ENCODE peak calls at places on chromosomes 1 and 21, in ten cellular contexts. G is GM10248, T is Calu3, N is A549, Z is fibroblast of mammary gland, S is IMR-90, C is HL-60, I is upper lobe of right lung, F is pancreas, D is choroid plexus epithelial cell. X is an unnamed sample.

GRCh38 chr1:42251042-42251441 is 84.0 kb downstream of the FOXJ3 start:
- DNase-seq in G (no peak), T (no peak), N (no peak), Z (no peak), S (no peak), C (no peak), I (no peak), F (no peak), D (no peak), X (no peak)

GRCh38 chr1:206517784-206518183 is 10.5 kb downstream of the RASSF5 start:
- DNase-seq in G (no peak), T (no peak), N (no peak), Z (no peak), S (no peak), C (no peak), I (no peak), F (no peak), D (no peak), X (no peak)

GRCh38 chr1:248810000-248810726 is 15.6 kb downstream of the SH3BP5L start:
- DNase-seq in G (no peak), T (no peak), N (no peak), Z (no peak), S (no peak), C (no peak), I (no peak), F (no peak), D (no peak), X (no peak)

GRCh38 chr1:184287001-184287400 is 99.8 kb upstream of the C1orf21 start:
- DNase-seq in G (no peak), T (no peak), N (no peak), Z (peak; percentile 42), S (peak; percentile 48), C (no peak), I (no peak), F (no peak), D (no peak), X (no peak)

GRCh38 chr1:86991549-86992186 is 77.2 kb downstream of the HS2ST1 start:
- DNase-seq in G (no peak), T (no peak), N (no peak), Z (no peak), S (no peak), C (no peak), I (no peak), F (no peak), D (no peak), X (no peak)

GRCh38 chr1:101993703-101994102 is 3.0 kb downstream of the OLFM3 start:
- DNase-seq in G (no peak), T (no peak), N (peak; percentile 3), Z (peak; percentile 0), S (no peak), C (no peak), I (no peak), F (no peak), D (peak; percentile 7), X (no peak)

GRCh38 chr1:53112271-53112774 is 30.1 kb downstream of the SLC1A7 start:
- DNase-seq in G (no peak), T (no peak), N (peak; percentile 67), Z (peak; percentile 76), S (peak; percentile 87), C (no peak), I (no peak), F (no peak), D (peak; percentile 61), X (no peak)

GRCh38 chr1:41843378-41843777 is 75.3 kb downstream of the HIVEP3 start:
- DNase-seq in G (no peak), T (no peak), N (no peak), Z (peak; percentile 44), S (peak; percentile 77), C (no peak), I (no peak), F (no peak), D (peak; percentile 73), X (no peak)

GRCh38 chr1:170273556-170274501 is 128.1 kb downstream of the NTMT2 start:
- DNase-seq in G (no peak), T (no peak), N (no peak), Z (peak; percentile 81), S (no peak), C (no peak), I (no peak), F (no peak), D (no peak), X (no peak)

GRCh38 chr1:247043406-247043805 is 35.2 kb downstream of the ZNF670 start:
- DNase-seq in G (no peak), T (no peak), N (no peak), Z (no peak), S (no peak), C (no peak), I (no peak), F (no peak), D (no peak), X (no peak)
- TF ChIP-seq CTCF in G (peak; percentile 3), T (no peak), N (no peak), Z (no peak), S (no peak), C (no peak), I (peak; percentile 29), F (no peak), D (peak; percentile 12), X (no peak)

GRCh38 chr1:220089650-220090556 is at the start of gene BPNT1:
- DNase-seq in G (peak; percentile 82), T (peak; percentile 97), N (peak; percentile 96), Z (peak; percentile 92), S (peak; percentile 93), C (peak; percentile 97), I (peak; percentile 96), F (peak; percentile 97), D (peak; percentile 97), X (peak; percentile 95)
- TF ChIP-seq CTCF in G (no peak), T (no peak), N (no peak), Z (no peak), S (no peak), C (no peak), I (no peak), F (no peak), D (no peak), X (peak; percentile 27)

GRCh38 chr1:153670859-153671622 is at the start of gene ILF2:
- DNase-seq in G (peak; percentile 97), T (peak; percentile 98), N (peak; percentile 100), Z (peak; percentile 100), S (peak; percentile 100), C (peak; percentile 99), I (peak; percentile 98), F (peak; percentile 98), D (peak; percentile 100), X (peak; percentile 93)
- TF ChIP-seq CTCF in G (peak; percentile 30), T (peak; percentile 24), N (peak; percentile 49), Z (peak; percentile 24), S (peak; percentile 37), C (no peak), I (peak; percentile 43), F (no peak), D (peak; percentile 16), X (no peak)

GRCh38 chr1:38037481-38037939 is 9.1 kb downstream of the POU3F1 start:
- DNase-seq in G (no peak), T (peak; percentile 35), N (no peak), Z (peak; percentile 23), S (no peak), C (no peak), I (peak; percentile 49), F (no peak), D (no peak), X (no peak)
- TF ChIP-seq CTCF in G (peak; percentile 29), T (no peak), N (peak; percentile 15), Z (peak; percentile 34), S (peak; percentile 31), C (peak; percentile 2), I (peak; percentile 23), F (no peak), D (peak; percentile 47), X (peak; percentile 43)

DNA sequence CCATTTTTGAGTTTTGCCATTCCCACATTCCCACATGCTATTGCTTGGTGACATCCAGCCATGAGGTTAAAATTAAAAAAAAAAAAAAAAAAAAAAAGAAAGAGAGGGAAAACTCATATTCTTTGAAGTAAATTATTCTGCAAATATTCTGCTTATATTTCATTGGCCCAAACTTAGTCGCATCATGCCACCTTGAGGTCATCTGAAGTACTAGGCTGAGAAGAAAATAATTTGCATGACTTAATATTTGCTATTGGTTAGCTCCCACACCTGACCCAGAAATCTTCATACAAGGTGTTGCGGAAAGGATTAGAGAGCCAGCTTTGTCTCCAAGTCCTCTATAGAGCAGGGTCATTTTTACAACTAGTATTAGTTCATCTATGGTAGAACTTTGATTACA is 2206.0 kb downstream of the MRPL39 start:
- DNase-seq in G (no peak), T (no peak), N (peak; percentile 0), Z (peak; percentile 1), S (no peak), C (no peak), I (no peak), F (no peak), D (peak; percentile 28), X (no peak)
- TF ChIP-seq CTCF in G (no peak), T (no peak), N (no peak), Z (no peak), S (no peak), C (peak; percentile 16), I (peak; percentile 5), F (no peak), D (peak; percentile 35), X (peak; percentile 58)

GRCh38 chr1:15184445-15185103 is 31.0 kb downstream of the TMEM51 start:
- DNase-seq in G (no peak), T (no peak), N (no peak), Z (no peak), S (no peak), C (no peak), I (no peak), F (no peak), D (no peak), X (no peak)

GRCh38 chr1:15185617-15186016 is 32.1 kb downstream of the TMEM51 start:
- DNase-seq in G (no peak), T (no peak), N (no peak), Z (no peak), S (no peak), C (no peak), I (no peak), F (no peak), D (no peak), X (no peak)

GRCh38 chr1:15187175-15187810 is 33.7 kb downstream of the TMEM51 start:
- DNase-seq in G (no peak), T (no peak), N (no peak), Z (no peak), S (no peak), C (no peak), I (no peak), F (no peak), D (no peak), X (no peak)

GRCh38 chr1:15186846-15187151 is 33.3 kb downstream of the TMEM51 start:
- DNase-seq in G (no peak), T (no peak), N (no peak), Z (no peak), S (no peak), C (no peak), I (peak; percentile 54), F (no peak), D (no peak), X (no peak)

DNA sequence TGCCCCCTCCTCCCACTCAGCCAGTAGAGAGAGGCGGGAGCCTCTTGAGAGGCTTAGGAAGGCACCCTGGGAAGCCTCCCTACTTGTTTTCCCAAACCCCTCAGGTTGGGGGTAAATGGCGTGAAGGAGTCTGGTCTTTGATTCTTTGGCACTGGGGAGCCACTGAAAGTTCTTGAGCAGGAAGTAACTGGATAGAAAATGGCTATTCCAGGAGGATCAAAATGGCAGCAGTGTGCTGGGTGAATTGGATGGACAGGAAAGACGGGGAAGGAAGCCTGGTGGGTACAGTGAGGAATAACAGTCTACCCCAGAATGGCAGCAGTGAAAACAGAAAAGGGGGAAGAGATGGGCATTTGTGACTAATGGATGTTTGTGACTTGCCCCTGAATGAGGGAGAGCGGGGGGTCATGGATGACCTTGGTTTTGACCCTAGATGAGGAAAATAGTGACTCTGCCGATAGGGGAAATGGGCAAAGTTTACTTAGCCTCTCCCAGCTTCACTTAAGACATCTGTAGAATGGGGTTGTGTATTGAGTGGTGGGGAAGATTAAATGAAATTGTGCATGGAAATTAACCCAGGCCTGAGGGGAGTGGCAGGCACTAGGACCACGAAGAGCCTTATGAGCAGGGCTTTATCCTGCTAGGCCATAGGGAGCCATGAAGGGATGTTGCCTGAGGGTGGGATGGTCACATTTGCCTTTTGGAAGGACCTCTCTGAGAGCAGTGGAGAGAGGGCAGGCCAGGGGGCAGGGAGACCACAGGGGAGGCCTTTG is 32.7 kb downstream of the TMEM51 start:
- DNase-seq in G (no peak), T (no peak), N (no peak), Z (no peak), S (no peak), C (no peak), I (peak; percentile 0), F (no peak), D (no peak), X (no peak)
- TF ChIP-seq CTCF in G (no peak), T (no peak), N (no peak), Z (no peak), S (no peak), C (no peak), I (no peak), F (no peak), D (no peak), X (no peak)

X was measured in neural crest cell.